ENCODE peak calls at places on chromosomes 12 and 14, in six cellular contexts. One of them, this sample, is unnamed.

GRCh38 chr14:44803239-44803905 is 158.4 kb downstream of the KLHL28 start:
- DNase-seq in HCT116: peak; percentile 45
- DNase-seq in neural progenitor cell: peak; percentile 61
- DNase-seq in OCI-LY7: peak; percentile 45
- DNase-seq in hepatocyte: peak; percentile 58
- DNase-seq in GM23248: peak; percentile 76
- DNase-seq in this sample: peak; percentile 29

GRCh38 chr12:32030151-32030550 is 70.9 kb downstream of the RESF1 start:
- DNase-seq in GM23248: no peak
- DNase-seq in neural progenitor cell: no peak
- DNase-seq in OCI-LY7: no peak
- DNase-seq in hepatocyte: no peak
- DNase-seq in HCT116: no peak
- DNase-seq in this sample: no peak

GRCh38 chr14:96255501-96256366 is at the start of gene BDKRB1:
- DNase-seq in HCT116: no peak
- DNase-seq in GM23248: peak; percentile 93
- DNase-seq in hepatocyte: no peak
- DNase-seq in neural progenitor cell: no peak
- DNase-seq in OCI-LY7: no peak
- DNase-seq in this sample: no peak

GRCh38 chr14:96888593-96888992 is 91.4 kb downstream of the VRK1 start:
- DNase-seq in hepatocyte: no peak
- DNase-seq in neural progenitor cell: peak; percentile 73
- DNase-seq in HCT116: no peak
- DNase-seq in GM23248: no peak
- DNase-seq in OCI-LY7: no peak
- DNase-seq in this sample: no peak

GRCh38 chr14:93025055-93025454 is 90.7 kb downstream of the ITPK1 start:
- DNase-seq in hepatocyte: no peak
- DNase-seq in neural progenitor cell: no peak
- DNase-seq in HCT116: no peak
- DNase-seq in GM23248: no peak
- DNase-seq in OCI-LY7: no peak
- DNase-seq in this sample: no peak

GRCh38 chr12:4141344-4142270 is 132.0 kb upstream of the CCND2 start:
- DNase-seq in neural progenitor cell: no peak
- DNase-seq in GM23248: no peak
- DNase-seq in HCT116: no peak
- DNase-seq in hepatocyte: no peak
- DNase-seq in OCI-LY7: no peak
- DNase-seq in this sample: no peak

GRCh38 chr14:24911324-24912095 is 138.4 kb downstream of the STXBP6 start:
- DNase-seq in neural progenitor cell: no peak
- DNase-seq in HCT116: no peak
- DNase-seq in GM23248: peak; percentile 96
- DNase-seq in hepatocyte: peak; percentile 54
- DNase-seq in OCI-LY7: no peak
- DNase-seq in this sample: no peak

GRCh38 chr14:99468081-99468480 is 12.6 kb downstream of the SETD3 start:
- DNase-seq in GM23248: no peak
- DNase-seq in OCI-LY7: no peak
- DNase-seq in hepatocyte: no peak
- DNase-seq in HCT116: no peak
- DNase-seq in neural progenitor cell: no peak
- DNase-seq in this sample: no peak

GRCh38 chr12:53300187-53300586 is 692 bp downstream of the MYG1 start:
- DNase-seq in neural progenitor cell: no peak
- DNase-seq in HCT116: no peak
- DNase-seq in hepatocyte: no peak
- DNase-seq in GM23248: peak; percentile 84
- DNase-seq in OCI-LY7: no peak
- DNase-seq in this sample: no peak

GRCh38 chr14:92472860-92473259 is 40.7 kb upstream of the RIN3 start:
- DNase-seq in neural progenitor cell: no peak
- DNase-seq in HCT116: no peak
- DNase-seq in GM23248: peak; percentile 31
- DNase-seq in hepatocyte: no peak
- DNase-seq in OCI-LY7: no peak
- DNase-seq in this sample: no peak

GRCh38 chr14:23364164-23364571 is 804 bp downstream of the EFS start:
- DNase-seq in neural progenitor cell: no peak
- DNase-seq in GM23248: peak; percentile 71
- DNase-seq in HCT116: no peak
- DNase-seq in OCI-LY7: no peak
- DNase-seq in hepatocyte: peak; percentile 42
- DNase-seq in this sample: no peak

GRCh38 chr14:90755661-90756304 is 60.4 kb downstream of the TTC7B start:
- DNase-seq in HCT116: no peak
- DNase-seq in hepatocyte: no peak
- DNase-seq in neural progenitor cell: no peak
- DNase-seq in OCI-LY7: no peak
- DNase-seq in GM23248: peak; percentile 40
- DNase-seq in this sample: no peak

GRCh38 chr12:128076188-128076587 is 190.8 kb upstream of the TMEM132C start:
- DNase-seq in GM23248: peak; percentile 85
- DNase-seq in OCI-LY7: no peak
- DNase-seq in hepatocyte: peak; percentile 44
- DNase-seq in neural progenitor cell: no peak
- DNase-seq in HCT116: no peak
- DNase-seq in this sample: no peak

GRCh38 chr12:104643921-104644669 is 187.3 kb downstream of the CHST11 start:
- DNase-seq in GM23248: no peak
- DNase-seq in OCI-LY7: peak; percentile 65
- DNase-seq in HCT116: no peak
- DNase-seq in hepatocyte: no peak
- DNase-seq in neural progenitor cell: no peak
- DNase-seq in this sample: peak; percentile 74

GRCh38 chr14:95287176-95287754 is 32.4 kb downstream of the CLMN start:
- DNase-seq in HCT116: no peak
- DNase-seq in hepatocyte: no peak
- DNase-seq in OCI-LY7: no peak
- DNase-seq in neural progenitor cell: no peak
- DNase-seq in GM23248: no peak
- DNase-seq in this sample: no peak

GRCh38 chr12:65675141-65675621 is 149.1 kb upstream of the HMGA2 start:
- DNase-seq in hepatocyte: no peak
- DNase-seq in neural progenitor cell: no peak
- DNase-seq in OCI-LY7: no peak
- DNase-seq in HCT116: no peak
- DNase-seq in GM23248: no peak
- DNase-seq in this sample: peak; percentile 29

GRCh38 chr14:75339059-75339458 is 60.4 kb downstream of the FOS start:
- DNase-seq in neural progenitor cell: no peak
- DNase-seq in GM23248: peak; percentile 85
- DNase-seq in HCT116: no peak
- DNase-seq in hepatocyte: no peak
- DNase-seq in OCI-LY7: no peak
- DNase-seq in this sample: no peak

GRCh38 chr12:42446761-42447160 is 120.8 kb downstream of the PPHLN1 start:
- DNase-seq in GM23248: no peak
- DNase-seq in OCI-LY7: no peak
- DNase-seq in HCT116: no peak
- DNase-seq in neural progenitor cell: peak; percentile 58
- DNase-seq in hepatocyte: no peak
- DNase-seq in this sample: no peak

GRCh38 chr12:12400793-12401192 is 43.9 kb downstream of the BORCS5 start:
- DNase-seq in neural progenitor cell: no peak
- DNase-seq in GM23248: no peak
- DNase-seq in OCI-LY7: no peak
- DNase-seq in HCT116: no peak
- DNase-seq in hepatocyte: no peak
- DNase-seq in this sample: no peak

GRCh38 chr14:23043749-23044148 is 1.7 kb downstream of the PSMB11 start:
- DNase-seq in HCT116: no peak
- DNase-seq in GM23248: no peak
- DNase-seq in neural progenitor cell: peak; percentile 34
- DNase-seq in hepatocyte: no peak
- DNase-seq in OCI-LY7: no peak
- DNase-seq in this sample: no peak

GRCh38 chr12:129615001-129615400 is 288.8 kb downstream of the TMEM132D start:
- DNase-seq in hepatocyte: no peak
- DNase-seq in OCI-LY7: no peak
- DNase-seq in GM23248: no peak
- DNase-seq in neural progenitor cell: no peak
- DNase-seq in HCT116: no peak
- DNase-seq in this sample: no peak

GRCh38 chr14:89292579-89293348 is 124.3 kb downstream of the FOXN3 start:
- DNase-seq in HCT116: no peak
- DNase-seq in hepatocyte: no peak
- DNase-seq in OCI-LY7: no peak
- DNase-seq in neural progenitor cell: no peak
- DNase-seq in GM23248: no peak
- DNase-seq in this sample: no peak

GRCh38 chr12:13595536-13596450 is 385.6 kb downstream of the GRIN2B start:
- DNase-seq in HCT116: no peak
- DNase-seq in OCI-LY7: no peak
- DNase-seq in GM23248: no peak
- DNase-seq in neural progenitor cell: no peak
- DNase-seq in hepatocyte: no peak
- DNase-seq in this sample: no peak

GRCh38 chr12:20423557-20423956 is 55.2 kb downstream of the PDE3A start:
- DNase-seq in hepatocyte: no peak
- DNase-seq in HCT116: no peak
- DNase-seq in GM23248: no peak
- DNase-seq in neural progenitor cell: peak; percentile 40
- DNase-seq in OCI-LY7: no peak
- DNase-seq in this sample: no peak

GRCh38 chr12:127677537-127678131 is 589.3 kb upstream of the TMEM132C start:
- DNase-seq in GM23248: peak; percentile 84
- DNase-seq in neural progenitor cell: peak; percentile 92
- DNase-seq in hepatocyte: peak; percentile 90
- DNase-seq in OCI-LY7: peak; percentile 57
- DNase-seq in HCT116: no peak
- DNase-seq in this sample: peak; percentile 73

GRCh38 chr14:58690801-58691516 is 53.2 kb downstream of the DACT1 start:
- DNase-seq in hepatocyte: no peak
- DNase-seq in HCT116: no peak
- DNase-seq in GM23248: no peak
- DNase-seq in OCI-LY7: no peak
- DNase-seq in neural progenitor cell: no peak
- DNase-seq in this sample: no peak

DNA sequence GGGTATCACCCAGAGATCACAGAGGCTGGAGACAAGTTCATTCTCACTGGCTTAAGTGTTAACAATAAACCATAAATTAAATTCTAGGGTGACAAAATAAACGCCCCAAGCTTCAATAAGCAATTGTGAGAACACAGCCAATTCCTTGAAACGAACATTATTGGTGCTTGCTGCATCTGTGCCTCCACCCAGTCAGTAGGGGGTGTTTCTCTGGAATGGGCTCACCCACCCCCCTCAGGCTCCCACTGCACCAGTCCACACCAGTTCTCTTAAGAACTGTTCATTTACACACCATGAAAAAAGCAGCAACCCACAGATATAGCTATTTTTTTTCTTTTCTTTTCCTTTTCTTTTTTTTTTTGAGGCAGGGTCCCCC is 34.7 kb downstream of the CDC42BPB start:
- DNase-seq in hepatocyte: no peak
- DNase-seq in HCT116: no peak
- DNase-seq in OCI-LY7: no peak
- DNase-seq in GM23248: peak; percentile 19
- DNase-seq in neural progenitor cell: no peak
- DNase-seq in this sample: no peak
- H3K4me1 ChIP-seq in hepatocyte: no peaks in the 10 kb centered on the region
- H3K4me1 ChIP-seq in HCT116: no peaks in the 10 kb centered on the region
- H3K4me1 ChIP-seq in OCI-LY7: no peaks in the 10 kb centered on the region
- H3K4me1 ChIP-seq in GM23248: peaks cover 47% of the 10 kb centered on the region
- H3K4me1 ChIP-seq in neural progenitor cell: peaks cover 13% of the 10 kb centered on the region
- H3K4me1 ChIP-seq in this sample: no peaks in the 10 kb centered on the region

GRCh38 chr12:108596854-108597558 is 878 bp downstream of the TMEM119 start:
- DNase-seq in neural progenitor cell: no peak
- DNase-seq in HCT116: no peak
- DNase-seq in GM23248: peak; percentile 42
- DNase-seq in hepatocyte: no peak
- DNase-seq in OCI-LY7: no peak
- DNase-seq in this sample: no peak
- TF ChIP-seq EZH2phosphoT487 in neural progenitor cell: no peak
- TF ChIP-seq EZH2phosphoT487 in HCT116: no peak
- TF ChIP-seq EZH2phosphoT487 in GM23248: no peak
- TF ChIP-seq EZH2phosphoT487 in hepatocyte: no peak
- TF ChIP-seq EZH2phosphoT487 in OCI-LY7: no peak
- TF ChIP-seq EZH2phosphoT487 in this sample: no peak

GRCh38 chr14:103073367-103073875 is 10.6 kb upstream of the LBHD2 start:
- DNase-seq in neural progenitor cell: no peak
- DNase-seq in GM23248: no peak
- DNase-seq in HCT116: no peak
- DNase-seq in OCI-LY7: no peak
- DNase-seq in hepatocyte: no peak
- DNase-seq in this sample: no peak
- H3K9me3 ChIP-seq in neural progenitor cell: no peaks in the 10 kb centered on the region
- H3K9me3 ChIP-seq in GM23248: no peaks in the 10 kb centered on the region
- H3K9me3 ChIP-seq in HCT116: no peaks in the 10 kb centered on the region
- H3K9me3 ChIP-seq in OCI-LY7: no peaks in the 10 kb centered on the region
- H3K9me3 ChIP-seq in hepatocyte: no peaks in the 10 kb centered on the region
- H3K9me3 ChIP-seq in this sample: no peaks in the 10 kb centered on the region

GRCh38 chr14:105526781-105527380 is 498 bp downstream of the TMEM121 start:
- DNase-seq in neural progenitor cell: peak; percentile 22
- DNase-seq in OCI-LY7: no peak
- DNase-seq in HCT116: no peak
- DNase-seq in hepatocyte: peak; percentile 9
- DNase-seq in GM23248: peak; percentile 37
- DNase-seq in this sample: no peak

GRCh38 chr14:105527381-105528196 is 1.2 kb downstream of the TMEM121 start:
- DNase-seq in GM23248: no peak
- DNase-seq in neural progenitor cell: no peak
- DNase-seq in hepatocyte: peak; percentile 4
- DNase-seq in HCT116: no peak
- DNase-seq in OCI-LY7: no peak
- DNase-seq in this sample: no peak

GRCh38 chr14:105529506-105530445 is 3.4 kb downstream of the TMEM121 start:
- DNase-seq in neural progenitor cell: no peak
- DNase-seq in OCI-LY7: peak; percentile 37
- DNase-seq in hepatocyte: peak; percentile 2
- DNase-seq in HCT116: no peak
- DNase-seq in GM23248: no peak
- DNase-seq in this sample: no peak

GRCh38 chr14:105528859-105529505 is 2.6 kb downstream of the TMEM121 start:
- DNase-seq in OCI-LY7: no peak
- DNase-seq in neural progenitor cell: no peak
- DNase-seq in HCT116: no peak
- DNase-seq in GM23248: peak; percentile 27
- DNase-seq in hepatocyte: peak; percentile 2
- DNase-seq in this sample: no peak

DNA sequence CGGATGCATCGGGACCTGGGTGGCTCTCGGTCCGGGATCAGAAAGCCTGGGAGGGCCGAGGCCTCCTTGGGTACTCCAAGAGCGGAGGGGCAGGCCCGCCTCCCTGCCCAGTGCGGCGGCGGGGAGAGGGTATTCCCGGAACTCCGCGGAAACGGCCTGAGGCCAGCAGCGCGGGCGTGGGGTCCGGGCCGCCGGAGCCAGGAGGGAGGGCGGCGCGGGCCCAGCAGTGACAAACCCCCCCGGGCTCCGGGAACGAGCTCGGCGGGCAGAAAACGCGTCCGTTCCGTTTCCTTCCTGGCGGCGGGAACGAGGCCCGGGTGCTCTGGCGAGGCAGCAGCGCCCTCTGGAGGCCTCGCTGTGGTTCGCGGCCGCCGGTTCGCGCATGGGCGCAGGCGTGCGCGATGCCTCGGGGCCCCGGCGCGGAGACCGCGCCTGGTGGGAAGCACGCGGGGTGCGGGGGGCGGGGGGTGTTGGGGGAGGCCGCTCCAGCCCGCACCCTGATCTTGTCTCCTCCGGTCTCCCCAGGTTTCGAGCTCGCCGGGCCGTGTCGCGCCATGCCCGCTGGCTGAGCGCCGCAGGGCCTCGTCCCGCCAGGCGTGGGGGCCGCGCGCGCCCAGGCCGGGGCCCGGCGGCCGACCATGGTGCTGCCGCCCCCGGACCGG is 1.9 kb downstream of the TMEM121 start:
- DNase-seq in neural progenitor cell: peak; percentile 73
- DNase-seq in GM23248: peak; percentile 90
- DNase-seq in hepatocyte: peak; percentile 75
- DNase-seq in OCI-LY7: peak; percentile 84
- DNase-seq in HCT116: no peak
- DNase-seq in this sample: peak; percentile 81
- H3K4me1 ChIP-seq in neural progenitor cell: no peaks in the 10 kb centered on the region
- H3K4me1 ChIP-seq in GM23248: no peaks in the 10 kb centered on the region
- H3K4me1 ChIP-seq in hepatocyte: no peaks in the 10 kb centered on the region
- H3K4me1 ChIP-seq in OCI-LY7: peaks cover 47% of the 10 kb centered on the region
- H3K4me1 ChIP-seq in HCT116: peaks cover 8% of the 10 kb centered on the region
- H3K4me1 ChIP-seq in this sample: peaks cover 4% of the 10 kb centered on the region